ENCODE peak calls at places on chromosome 21, in eight cellular contexts. E, M, C, Q, H, O, T and Y are unnamed samples.
A peak's percentile ranks its signal among the peaks of the same experiment; 100 is the strongest.

GRCh38 chr21:41507521-41508414 is at the start of gene TMPRSS2:
- DNase-seq in E (peak; percentile 55), M (no peak), C (no peak), Q (no peak), H (no peak), O (no peak), T (no peak), Y (peak; percentile 18)

GRCh38 chr21:34936299-34936698 is 112.8 kb downstream of the RUNX1 start:
- DNase-seq in E (no peak), M (no peak), C (no peak), Q (peak; percentile 20), H (no peak), O (no peak), T (no peak), Y (no peak)

GRCh38 chr21:36579898-36580297 is 100.0 kb upstream of the CLDN14 start:
- DNase-seq in E (no peak), M (no peak), C (no peak), Q (no peak), H (no peak), O (no peak), T (no peak), Y (no peak)

GRCh38 chr21:36854391-36854790 is 112.1 kb downstream of the HLCS start:
- DNase-seq in E (peak; percentile 79), M (peak; percentile 35), C (peak; percentile 53), Q (peak; percentile 73), H (no peak), O (peak; percentile 41), T (no peak), Y (peak; percentile 39)

GRCh38 chr21:36627242-36627641 is 71.7 kb upstream of the SIM2 start:
- DNase-seq in E (no peak), M (peak; percentile 76), C (peak; percentile 74), Q (peak; percentile 15), H (no peak), O (no peak), T (no peak), Y (peak; percentile 88)

GRCh38 chr21:38917045-38917774 is 111.5 kb downstream of the ETS2 start:
- DNase-seq in E (no peak), M (no peak), C (no peak), Q (no peak), H (no peak), O (no peak), T (no peak), Y (peak; percentile 63)

GRCh38 chr21:16085436-16085835 is 355.7 kb downstream of the USP25 start:
- DNase-seq in E (no peak), M (peak; percentile 53), C (no peak), Q (no peak), H (no peak), O (no peak), T (no peak), Y (no peak)

GRCh38 chr21:45542667-45543370 is 579 bp upstream of the SLC19A1 start:
- DNase-seq in E (no peak), M (no peak), C (no peak), Q (no peak), H (peak; percentile 17), O (peak; percentile 4), T (peak; percentile 25), Y (no peak)

GRCh38 chr21:39048064-39048463 is 135.2 kb downstream of the PSMG1 start:
- DNase-seq in E (peak; percentile 71), M (peak; percentile 65), C (peak; percentile 48), Q (peak; percentile 56), H (no peak), O (peak; percentile 67), T (no peak), Y (peak; percentile 99)

GRCh38 chr21:42562816-42563215 is 49.2 kb downstream of the SLC37A1 start:
- DNase-seq in E (no peak), M (no peak), C (no peak), Q (no peak), H (peak; percentile 13), O (no peak), T (no peak), Y (no peak)

GRCh38 chr21:33070921-33071877 is 1.3 kb downstream of the OLIG1 start:
- DNase-seq in E (peak; percentile 13), M (peak; percentile 15), C (no peak), Q (peak; percentile 5), H (no peak), O (no peak), T (no peak), Y (peak; percentile 18)

GRCh38 chr21:37065561-37066177 is 7.2 kb downstream of the PIGP start:
- DNase-seq in E (no peak), M (no peak), C (no peak), Q (no peak), H (no peak), O (no peak), T (no peak), Y (no peak)

GRCh38 chr21:29232601-29233541 is 65.9 kb upstream of the BACH1 start:
- DNase-seq in E (no peak), M (peak; percentile 67), C (peak; percentile 63), Q (peak; percentile 73), H (no peak), O (no peak), T (no peak), Y (peak; percentile 70)

GRCh38 chr21:29238052-29238966 is 60.4 kb upstream of the BACH1 start:
- DNase-seq in E (no peak), M (no peak), C (peak; percentile 41), Q (peak; percentile 67), H (no peak), O (no peak), T (no peak), Y (peak; percentile 58)

GRCh38 chr21:29233611-29234540 is 64.8 kb upstream of the BACH1 start:
- DNase-seq in E (no peak), M (no peak), C (no peak), Q (no peak), H (no peak), O (no peak), T (no peak), Y (peak; percentile 70)

GRCh38 chr21:29237110-29238051 is 61.3 kb upstream of the BACH1 start:
- DNase-seq in E (no peak), M (no peak), C (no peak), Q (no peak), H (peak; percentile 46), O (peak; percentile 17), T (peak; percentile 22), Y (peak; percentile 65)

DNA sequence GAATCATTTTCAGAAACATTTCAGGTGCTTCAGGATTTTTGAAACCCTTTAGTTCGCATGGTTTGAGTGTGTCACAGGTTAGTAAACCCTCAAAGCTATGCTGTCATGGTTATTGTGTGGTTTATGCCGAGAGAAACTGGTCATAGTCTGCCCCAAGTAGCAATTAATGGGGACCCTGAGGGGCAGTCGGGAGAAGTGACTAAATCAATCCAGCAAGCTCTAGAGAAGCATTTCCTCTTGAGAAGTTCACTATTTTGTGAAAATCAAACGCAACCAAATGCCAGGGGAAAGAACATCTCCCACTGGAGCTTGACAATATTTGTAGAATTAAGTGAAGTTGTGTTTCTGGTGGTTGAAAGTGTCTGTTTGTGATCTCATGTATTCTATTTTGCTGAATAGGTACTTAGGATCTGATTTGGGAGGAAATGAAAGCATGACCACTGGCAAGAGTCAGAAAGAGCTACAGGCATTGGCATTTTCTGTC is 63.0 kb upstream of the BACH1 start:
- DNase-seq in E (no peak), M (no peak), C (no peak), Q (no peak), H (no peak), O (no peak), T (no peak), Y (no peak)
- H3K4me3 ChIP-seq in E (no peak overlapping the region), M (no peak overlapping the region), C (no peak overlapping the region), Q (no peak overlapping the region), H (no peak overlapping the region), O (no peak overlapping the region), T (no peak overlapping the region), Y (no peak overlapping the region)

DNA sequence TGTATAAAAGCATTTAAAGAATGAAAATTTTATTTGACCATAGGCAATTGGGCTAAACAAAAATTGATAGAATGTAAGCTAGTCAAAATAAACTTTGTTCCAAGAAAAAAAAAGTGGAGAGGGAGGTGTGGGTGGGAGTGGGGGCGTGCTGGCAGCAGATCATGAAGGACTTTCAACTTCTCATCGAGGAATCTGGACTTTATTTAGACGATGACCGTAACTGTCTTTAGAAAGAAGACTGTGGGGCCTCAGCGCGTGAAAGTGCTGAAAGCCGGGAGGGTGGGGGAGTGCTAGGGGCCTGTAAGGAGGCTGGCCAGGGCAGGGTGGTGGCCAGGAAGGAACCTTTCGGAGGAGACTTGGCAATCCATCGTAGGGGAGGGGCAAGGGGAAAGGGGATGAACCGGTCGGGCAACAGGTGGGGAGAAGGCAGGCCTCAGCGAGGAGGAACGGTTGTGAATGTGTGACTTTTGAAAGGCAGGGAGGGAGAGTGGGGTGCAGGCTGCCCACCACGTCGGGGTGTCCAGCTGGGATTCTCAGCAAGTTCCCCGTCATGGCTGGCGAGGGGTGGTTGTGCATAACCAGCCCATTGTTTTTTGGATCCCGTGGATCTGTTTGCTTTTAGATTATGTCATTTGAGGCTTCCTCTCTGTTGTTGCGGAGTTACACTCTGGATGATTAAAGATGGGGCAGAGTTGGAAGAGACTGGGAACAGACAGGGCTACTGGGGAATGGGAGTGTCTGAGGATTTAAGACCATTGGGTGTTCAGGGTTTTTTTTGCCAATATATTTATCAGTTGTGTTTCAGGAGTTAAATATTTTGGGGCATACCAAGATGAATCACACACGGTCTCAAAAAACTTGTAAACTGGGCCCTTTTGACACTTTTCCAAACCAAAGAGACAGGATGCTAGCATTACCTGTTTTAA is 35.5 kb downstream of the HUNK start:
- DNase-seq in E (no peak), M (peak; percentile 19), C (no peak), Q (no peak), H (no peak), O (no peak), T (peak; percentile 40), Y (peak; percentile 10)
- TF ChIP-seq CTCF in E (no peak), M (no peak), C (no peak), Q (no peak), H (no peak), O (no peak), T (no peak), Y (no peak)

GRCh38 chr21:44354001-44354405 is 582 bp downstream of the TRPM2 start:
- DNase-seq in E (no peak), M (no peak), C (no peak), Q (no peak), H (no peak), O (no peak), T (no peak), Y (no peak)
- H3K4me3 ChIP-seq in E (no peak overlapping the region), M (no peak overlapping the region), C (no peak overlapping the region), Q (no peak overlapping the region), H (peak overlapping the region; percentile 28), O (no peak overlapping the region), T (no peak overlapping the region), Y (no peak overlapping the region)

GRCh38 chr21:43622796-43623195 is 36.5 kb downstream of the HSF2BP start:
- DNase-seq in E (no peak), M (no peak), C (no peak), Q (no peak), H (no peak), O (no peak), T (no peak), Y (peak; percentile 81)

GRCh38 chr21:43627527-43627926 is 31.8 kb downstream of the HSF2BP start:
- DNase-seq in E (no peak), M (no peak), C (no peak), Q (no peak), H (no peak), O (no peak), T (no peak), Y (no peak)

GRCh38 chr21:43623588-43623987 is 35.7 kb downstream of the HSF2BP start:
- DNase-seq in E (no peak), M (no peak), C (no peak), Q (no peak), H (no peak), O (no peak), T (no peak), Y (no peak)

GRCh38 chr21:43626390-43626789 is 32.9 kb downstream of the HSF2BP start:
- DNase-seq in E (no peak), M (no peak), C (no peak), Q (no peak), H (no peak), O (no peak), T (no peak), Y (no peak)

GRCh38 chr21:43624343-43624742 is 34.9 kb downstream of the HSF2BP start:
- DNase-seq in E (no peak), M (no peak), C (no peak), Q (no peak), H (no peak), O (no peak), T (no peak), Y (no peak)
- TF ChIP-seq CTCF in E (no peak), M (no peak), C (no peak), Q (no peak), H (no peak), O (no peak), T (no peak), Y (no peak)